ENCODE peak calls at places on chromosomes 2 and 18, in ten cellular contexts. G is stomach, I is colonic mucosa, P is ascending aorta, J is fibroblast of mammary gland, L is OCI-LY7, O is cardiac muscle cell, F is SJSA1, D is adrenal gland, E is fibroblast of pulmonary artery. B is an unnamed sample.

GRCh38 chr18:9898792-9899549 is 13.2 kb downstream of the TXNDC2 start:
- DNase-seq in J (no peak), P (no peak), O (no peak), D (no peak), F (no peak), G (no peak), L (no peak), I (no peak), E (peak), B (peak)

GRCh38 chr2:207395535-207396251 is 134.1 kb upstream of the CREB1 start:
- DNase-seq in I (no peak), O (peak), F (no peak), G (no peak), P (no peak), E (no peak), J (peak), D (no peak), L (no peak), B (no peak)

GRCh38 chr18:10032331-10032979 is 118.6 kb downstream of the VAPA start:
- DNase-seq in J (no peak), E (no peak), P (peak), L (no peak), I (no peak), D (no peak), G (peak), O (peak), F (no peak), B (no peak)

GRCh38 chr18:22559414-22560282 is 141.9 kb upstream of the CTAGE1 start:
- DNase-seq in J (peak), D (peak), P (peak), L (no peak), G (peak), F (peak), I (peak), E (peak), O (peak), B (peak)

GRCh38 chr2:140916410-140916809 is 1214.4 kb downstream of the LRP1B start:
- DNase-seq in L (no peak), G (no peak), I (no peak), F (no peak), E (no peak), D (no peak), J (no peak), O (no peak), P (no peak), B (no peak)

GRCh38 chr2:88753833-88754584 is 62.5 kb downstream of the RPIA start:
- DNase-seq in E (peak), F (no peak), D (no peak), O (no peak), J (no peak), L (peak), I (no peak), G (no peak), P (no peak), B (no peak)

GRCh38 chr2:8999802-9000201 is 3.7 kb downstream of the MBOAT2 start:
- DNase-seq in G (no peak), D (no peak), O (no peak), F (no peak), J (no peak), E (no peak), P (no peak), L (no peak), I (no peak), B (no peak)

GRCh38 chr2:145379934-145380333 is 860.0 kb upstream of the ZEB2 start:
- DNase-seq in L (no peak), F (no peak), O (no peak), G (no peak), J (no peak), I (no peak), E (no peak), P (no peak), D (no peak), B (no peak)

GRCh38 chr2:142975239-142975638 is 97.8 kb downstream of the KYNU start:
- DNase-seq in J (no peak), F (no peak), I (no peak), L (no peak), O (no peak), E (no peak), P (no peak), G (no peak), D (no peak), B (no peak)

GRCh38 chr2:224847961-224848850 is 132.0 kb upstream of the CCDC195 start:
- DNase-seq in P (peak), G (no peak), L (no peak), O (peak), J (peak), I (no peak), F (peak), E (peak), D (peak), B (peak)

GRCh38 chr2:39437522-39438296 is 624 bp upstream of the MAP4K3 start:
- DNase-seq in O (no peak), I (peak), L (peak), F (no peak), J (peak), P (peak), D (peak), G (peak), E (peak), B (peak)

GRCh38 chr2:100820346-100821254 is 661 bp downstream of the NPAS2 start:
- DNase-seq in P (no peak), I (peak), J (no peak), L (no peak), E (no peak), G (peak), D (no peak), F (no peak), O (no peak), B (peak)

GRCh38 chr18:50297621-50298442 is 10.3 kb upstream of the CXXC1 start:
- DNase-seq in O (peak), D (peak), I (peak), P (peak), G (peak), L (peak), F (peak), E (peak), J (peak), B (peak)

GRCh38 chr18:50293039-50293438 is 5.5 kb upstream of the CXXC1 start:
- DNase-seq in D (no peak), I (no peak), O (no peak), L (no peak), G (no peak), E (no peak), F (no peak), J (no peak), P (no peak), B (no peak)

GRCh38 chr18:50301074-50301473 is 13.6 kb upstream of the CXXC1 start:
- DNase-seq in L (no peak), G (no peak), J (no peak), E (no peak), O (no peak), F (no peak), I (no peak), D (no peak), P (no peak), B (no peak)

GRCh38 chr18:50299626-50300388 is 12.3 kb upstream of the CXXC1 start:
- DNase-seq in G (no peak), P (no peak), E (no peak), D (no peak), L (no peak), O (no peak), F (no peak), J (no peak), I (no peak), B (no peak)

DNA sequence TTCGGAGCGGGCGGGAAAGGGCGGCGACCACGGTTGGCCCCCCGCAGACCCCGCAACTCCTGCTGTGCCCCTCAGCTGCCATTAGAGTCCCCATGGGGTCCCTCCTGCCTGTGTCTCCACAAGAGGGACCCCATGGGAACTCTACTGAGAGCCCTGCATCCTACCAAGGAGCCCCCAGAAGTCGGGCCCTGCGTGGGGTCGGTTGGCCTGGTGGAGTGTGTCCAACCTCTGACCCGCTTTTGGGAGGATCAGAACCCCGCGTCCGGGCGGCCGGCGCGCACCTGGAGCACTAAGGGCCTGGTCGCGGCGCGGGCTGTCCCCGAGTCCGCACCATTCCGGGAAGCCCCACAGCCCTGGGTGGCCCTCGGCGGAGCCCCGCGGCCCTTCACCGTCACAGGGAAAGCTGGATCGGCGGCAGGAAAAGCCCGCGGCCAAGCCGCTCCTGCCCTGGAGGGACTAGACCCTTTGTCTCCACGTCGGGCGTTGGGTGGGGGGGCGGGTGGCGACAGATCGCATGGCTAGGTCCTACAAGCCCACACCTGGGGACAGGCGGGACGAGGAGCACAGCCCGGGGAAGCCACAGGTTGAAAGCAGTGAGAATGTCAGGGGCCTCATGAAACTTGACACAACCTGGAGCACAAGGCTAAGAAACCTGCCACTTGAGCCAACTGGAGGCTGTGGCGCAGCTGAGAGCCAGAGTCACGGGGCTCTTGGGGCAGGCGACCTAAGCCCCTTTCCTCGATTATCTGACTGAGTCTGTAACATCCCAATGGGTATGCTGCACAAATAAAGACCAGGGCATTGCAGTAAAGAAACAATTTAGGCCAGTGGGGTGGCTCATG is 11.2 kb upstream of the CXXC1 start:
- DNase-seq in F (no peak), G (no peak), O (no peak), P (no peak), D (no peak), E (no peak), I (no peak), L (no peak), J (no peak), B (no peak)
- H3K4me3 ChIP-seq in F (no peak), G (peak), O (no peak), P (peak), D (no peak), E (peak), I (peak), L (no peak), J (peak), B (peak)

DNA sequence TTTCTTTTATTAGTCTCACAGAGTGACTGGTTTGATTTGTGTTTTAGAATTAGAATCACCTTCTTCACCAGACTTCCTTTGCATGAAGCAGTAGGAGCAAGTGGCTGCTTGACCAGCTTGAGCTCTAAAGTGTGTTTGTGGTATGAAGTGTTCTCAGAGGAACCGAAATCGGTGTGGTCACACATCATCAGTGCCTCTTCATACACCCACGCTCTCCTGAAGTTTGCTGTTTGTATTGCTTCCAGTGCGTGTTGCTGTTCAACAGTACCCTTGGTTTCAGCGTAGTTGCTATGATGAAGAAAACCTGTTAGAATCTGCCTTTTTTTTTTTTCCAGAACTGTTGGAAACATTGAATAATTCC is 77.9 kb downstream of the LIMS1 start:
- DNase-seq in L (peak), J (peak), F (no peak), G (no peak), P (no peak), D (no peak), O (no peak), I (no peak), E (peak), B (no peak)
- H3K4me3 ChIP-seq in L (peak), J (no peak), F (no peak), G (no peak), P (no peak), D (no peak), O (no peak), I (no peak), E (no peak), B (no peak)

DNA sequence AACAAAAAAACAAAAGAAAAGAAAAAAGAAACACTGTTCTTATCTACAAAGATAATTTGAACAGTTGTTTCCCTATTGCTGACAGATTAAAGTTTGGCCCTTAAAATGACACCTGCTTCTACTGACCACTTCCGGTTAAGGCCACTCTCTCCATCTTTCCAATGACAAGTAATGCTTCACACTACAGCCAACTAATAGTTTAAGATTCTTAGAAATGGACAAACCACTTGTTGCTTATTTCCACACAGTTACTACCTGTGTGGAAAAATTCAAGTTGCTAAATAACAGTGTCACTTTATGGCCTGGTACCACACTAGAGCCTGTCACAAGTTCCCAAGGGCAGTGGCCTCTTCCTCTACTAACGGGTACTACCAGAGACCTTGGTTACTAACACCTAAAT is 2.4 kb downstream of the TMEM185B start:
- DNase-seq in J (no peak), G (no peak), F (no peak), O (no peak), L (no peak), D (peak), P (no peak), E (no peak), I (no peak), B (no peak)
- H3K4me3 ChIP-seq in J (no peak), G (no peak), F (no peak), O (no peak), L (peak), D (no peak), P (no peak), E (no peak), I (no peak), B (no peak)

GRCh38 chr18:13319629-13320028 is 101.1 kb downstream of the LDLRAD4 start:
- DNase-seq in I (no peak), F (no peak), J (no peak), L (no peak), E (no peak), D (no peak), O (no peak), P (no peak), G (no peak), B (no peak)

GRCh38 chr18:13318644-13319501 is 100.3 kb downstream of the LDLRAD4 start:
- DNase-seq in F (no peak), P (no peak), L (no peak), J (no peak), I (no peak), E (no peak), G (no peak), O (no peak), D (no peak), B (no peak)

GRCh38 chr18:13321923-13322322 is 103.4 kb downstream of the LDLRAD4 start:
- DNase-seq in L (no peak), E (peak), J (no peak), D (no peak), O (no peak), G (no peak), F (no peak), I (no peak), P (no peak), B (no peak)

GRCh38 chr18:13320133-13320532 is 101.6 kb downstream of the LDLRAD4 start:
- DNase-seq in D (no peak), L (no peak), P (no peak), F (no peak), E (no peak), I (no peak), G (no peak), O (no peak), J (no peak), B (no peak)

DNA sequence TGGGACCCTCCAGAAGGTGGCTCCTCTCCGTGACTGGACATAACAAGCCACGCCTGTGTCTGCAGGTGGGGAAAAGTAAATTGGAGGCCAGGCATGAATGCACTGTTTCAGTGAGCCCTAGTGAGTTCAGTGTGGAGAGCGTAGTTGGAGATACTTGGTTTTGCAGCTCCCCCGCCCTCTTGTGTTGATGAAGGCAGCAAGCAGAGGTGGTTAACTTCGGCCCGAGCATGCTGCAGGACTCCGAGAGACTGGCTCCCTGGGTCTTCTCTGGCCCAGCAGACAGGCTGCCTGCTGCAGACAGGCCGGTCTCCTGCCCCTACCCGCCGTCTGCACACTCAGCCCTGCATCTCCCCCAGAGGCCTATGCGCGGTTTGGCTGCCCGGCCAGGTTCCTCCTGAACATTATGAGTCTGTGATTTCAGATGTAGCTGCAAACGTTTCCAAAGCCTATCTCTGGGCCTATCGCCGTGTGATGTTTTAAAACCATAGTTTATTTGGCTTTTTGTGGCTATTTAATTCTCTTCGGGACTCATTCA is 102.4 kb downstream of the LDLRAD4 start:
- DNase-seq in O (no peak), J (no peak), F (no peak), E (no peak), L (no peak), G (no peak), D (no peak), I (no peak), P (no peak), B (no peak)
- H3K4me3 ChIP-seq in O (no peak), J (no peak), F (no peak), E (no peak), L (no peak), G (no peak), D (no peak), I (no peak), P (no peak), B (no peak)

DNA sequence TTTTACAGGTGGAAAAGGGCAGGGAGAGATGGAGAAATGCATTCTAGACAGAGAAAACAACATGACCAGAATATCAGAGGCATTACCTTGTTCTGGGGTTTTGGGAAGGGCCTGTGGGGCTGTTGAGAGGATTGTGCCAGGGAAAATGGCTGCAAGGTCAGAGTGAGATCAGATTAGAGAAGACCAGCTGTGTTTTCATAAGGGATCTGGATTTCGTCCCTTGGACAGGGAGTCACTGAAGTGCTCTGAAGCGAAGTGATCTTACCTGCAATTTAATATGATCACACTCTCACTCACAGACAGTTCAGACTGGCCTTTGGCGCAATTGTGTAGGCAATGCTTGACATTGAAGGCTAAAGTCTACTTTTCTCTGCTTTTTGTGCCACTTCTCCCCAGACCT is 20.3 kb upstream of the REG3G start:
- DNase-seq in E (no peak), J (no peak), P (no peak), O (peak), F (no peak), L (no peak), G (no peak), D (no peak), I (no peak), B (no peak)
- H3K4me3 ChIP-seq in E (no peak), J (no peak), P (no peak), O (no peak), F (no peak), L (no peak), G (no peak), D (no peak), I (no peak), B (no peak)

B was measured in small intestine.